ENCODE peak calls at places on chromosomes 6 and 20, in four cellular contexts. N, Q, T and D are unnamed samples.
A peak's percentile ranks its signal among the peaks of the same experiment; 100 is the strongest.

GRCh38 chr6:143901885-143902708 is 37.8 kb downstream of the ZC2HC1B start:
- DNase-seq in N (no peak), Q (peak; percentile 28), T (no peak), D (no peak)

GRCh38 chr20:9927224-9927623 is 88.3 kb upstream of the PAK5 start:
- DNase-seq in N (no peak), Q (no peak), T (no peak), D (no peak)

GRCh38 chr6:145036848-145037567 is 698.3 kb downstream of the EPM2A start:
- DNase-seq in N (peak; percentile 12), Q (peak; percentile 15), T (no peak), D (no peak)

GRCh38 chr6:150247803-150248202 is 105.0 kb downstream of the PPP1R14C start:
- DNase-seq in N (no peak), Q (no peak), T (no peak), D (no peak)

GRCh38 chr6:52640170-52640569 is 30.7 kb upstream of the TMEM14A start:
- DNase-seq in N (no peak), Q (peak; percentile 43), T (no peak), D (no peak)

GRCh38 chr6:41036601-41037000 is 2.4 kb downstream of the UNC5CL start:
- DNase-seq in N (no peak), Q (no peak), T (no peak), D (no peak)

GRCh38 chr6:98836025-98836961 is 1.9 kb downstream of the POU3F2 start:
- DNase-seq in N (no peak), Q (no peak), T (no peak), D (peak; percentile 25)

GRCh38 chr6:129662406-129662766 is 47.6 kb downstream of the ARHGAP18 start:
- DNase-seq in N (no peak), Q (no peak), T (no peak), D (no peak)

GRCh38 chr6:10237284-10238043 is 177.4 kb downstream of the TFAP2A start:
- DNase-seq in N (no peak), Q (no peak), T (no peak), D (no peak)

GRCh38 chr6:90293319-90293937 is 3.2 kb downstream of the BACH2 start:
- DNase-seq in N (no peak), Q (no peak), T (no peak), D (no peak)

GRCh38 chr20:50911030-50911429 is 20.2 kb downstream of the ADNP start:
- DNase-seq in N (no peak), Q (no peak), T (no peak), D (no peak)

GRCh38 chr6:67393356-67393755 is 1241.7 kb upstream of the ADGRB3 start:
- DNase-seq in N (no peak), Q (no peak), T (no peak), D (no peak)

GRCh38 chr6:33212857-33213165 is 4.5 kb downstream of the RING1 start:
- DNase-seq in N (no peak), Q (no peak), T (no peak), D (no peak)

GRCh38 chr6:37990762-37991525 is 171.4 kb downstream of the ZFAND3 start:
- DNase-seq in N (no peak), Q (no peak), T (no peak), D (no peak)

GRCh38 chr6:83509416-83509815 is 2.9 kb upstream of the PRSS35 start:
- DNase-seq in N (no peak), Q (no peak), T (no peak), D (no peak)

GRCh38 chr20:21020656-21021004 is 85.5 kb downstream of the LINC00237 start:
- DNase-seq in N (no peak), Q (no peak), T (no peak), D (no peak)

GRCh38 chr6:152948150-152948768 is 34.6 kb downstream of the FBXO5 start:
- DNase-seq in N (peak; percentile 57), Q (peak; percentile 73), T (no peak), D (no peak)

GRCh38 chr6:110622912-110623578 is 146.6 kb upstream of the SLC22A16 start:
- DNase-seq in N (no peak), Q (no peak), T (no peak), D (no peak)

GRCh38 chr6:3999800-4000661 is 78.9 kb downstream of the FAM217A start:
- DNase-seq in N (no peak), Q (no peak), T (no peak), D (no peak)

GRCh38 chr6:20810732-20811111 is 276.5 kb downstream of the CDKAL1 start:
- DNase-seq in N (no peak), Q (peak; percentile 10), T (no peak), D (no peak)

GRCh38 chr6:16230953-16231352 is 7.4 kb upstream of the GMPR start:
- DNase-seq in N (no peak), Q (no peak), T (no peak), D (no peak)

GRCh38 chr20:13671500-13672288 is 33.0 kb upstream of the TASP1 start:
- DNase-seq in N (no peak), Q (peak; percentile 1), T (no peak), D (no peak)

GRCh38 chr6:133972388-133972787 is 19.4 kb downstream of the TBPL1 start:
- DNase-seq in N (no peak), Q (no peak), T (no peak), D (no peak)

GRCh38 chr6:108684809-108685329 is 124.2 kb downstream of the FOXO3 start:
- DNase-seq in N (no peak), Q (peak; percentile 26), T (no peak), D (no peak)

GRCh38 chr6:36677753-36678487 is 594 bp upstream of the CDKN1A start:
- DNase-seq in N (peak; percentile 35), Q (peak; percentile 28), T (no peak), D (no peak)

GRCh38 chr6:110390404-110390803 is 25.0 kb downstream of the DDO start:
- DNase-seq in N (peak; percentile 32), Q (no peak), T (no peak), D (no peak)

GRCh38 chr20:59144179-59144830 is 19.3 kb upstream of the ZNF831 start:
- DNase-seq in N (peak; percentile 77), Q (no peak), T (no peak), D (no peak)

GRCh38 chr6:160750276-160750689 is 48.2 kb downstream of the PLG start:
- DNase-seq in N (peak; percentile 23), Q (no peak), T (no peak), D (no peak)